ENCODE peak calls at places on chromosome 17, in six cellular contexts. G is cardiac muscle cell; I is CD4-positive, alpha-beta memory T cell; Q is activated naive CD8-positive, alpha-beta T cell treated with anti-CD3 and anti-CD28 coated beads, Interleukin-2, amount 50 U/mL, for 24 hours; Y is activated T-helper 1 cell treated with anti-CD3 and anti-CD28 coated beads, Interleukin-2, amount 50 U/mL, for 16 hours; A is HS-27A. L is an unnamed sample.

GRCh38 chr17:38431343-38432145 is 3.3 kb downstream of the ARHGAP23 start:
- DNase-seq in G (no peak), I (no peak), Q (no peak), Y (no peak), A (no peak), L (no peak)

GRCh38 chr17:2704890-2705248 is 6.7 kb downstream of the CLUH start:
- DNase-seq in G (no peak), I (no peak), Q (no peak), Y (no peak), A (no peak), L (no peak)

GRCh38 chr17:41394254-41395016 is 3.0 kb downstream of the KRT31 start:
- DNase-seq in G (no peak), I (no peak), Q (no peak), Y (no peak), A (no peak), L (no peak)

GRCh38 chr17:30605027-30605426 is 127.8 kb downstream of the GOSR1 start:
- DNase-seq in G (no peak), I (no peak), Q (no peak), Y (no peak), A (no peak), L (no peak)

GRCh38 chr17:32192379-32192778 is 50.1 kb downstream of the RHOT1 start:
- DNase-seq in G (peak), I (no peak), Q (no peak), Y (no peak), A (no peak), L (no peak)

GRCh38 chr17:51997723-51998122 is 160.8 kb downstream of the CA10 start:
- DNase-seq in G (no peak), I (no peak), Q (no peak), Y (no peak), A (no peak), L (no peak)

GRCh38 chr17:47945529-47946508 is 4.4 kb downstream of the PNPO start:
- DNase-seq in G (no peak), I (no peak), Q (no peak), Y (no peak), A (no peak), L (no peak)

GRCh38 chr17:36495076-36495578 is 8.6 kb downstream of the ZNHIT3 start:
- DNase-seq in G (no peak), I (no peak), Q (no peak), Y (no peak), A (no peak), L (peak)

GRCh38 chr17:77382966-77383612 is 242.3 kb downstream of the SEC14L1 start:
- DNase-seq in G (peak), I (no peak), Q (no peak), Y (no peak), A (no peak), L (no peak)

GRCh38 chr17:58333396-58334207 is 5.0 kb upstream of the TSPOAP1 start:
- DNase-seq in G (no peak), I (no peak), Q (peak), Y (no peak), A (no peak), L (no peak)

GRCh38 chr17:66493283-66494019 is 191.0 kb downstream of the PRKCA start:
- DNase-seq in G (peak), I (no peak), Q (no peak), Y (no peak), A (no peak), L (no peak)

GRCh38 chr17:3838206-3838605 is 7.8 kb downstream of the NCBP3 start:
- DNase-seq in G (no peak), I (no peak), Q (no peak), Y (no peak), A (no peak), L (no peak)

GRCh38 chr17:42120161-42121065 is 754 bp downstream of the KAT2A start:
- DNase-seq in G (peak), I (no peak), Q (peak), Y (no peak), A (no peak), L (no peak)

GRCh38 chr17:2140683-2141082 is 85.8 kb downstream of the HIC1 start:
- DNase-seq in G (no peak), I (no peak), Q (no peak), Y (no peak), A (no peak), L (no peak)

GRCh38 chr17:68199837-68200688 is 47.8 kb upstream of the AMZ2 start:
- DNase-seq in G (no peak), I (no peak), Q (no peak), Y (no peak), A (no peak), L (no peak)

GRCh38 chr17:7022791-7023571 is at the start of gene BCL6B:
- DNase-seq in G (no peak), I (no peak), Q (no peak), Y (no peak), A (no peak), L (no peak)

GRCh38 chr17:79420318-79421243 is 190.3 kb downstream of the RBFOX3 start:
- DNase-seq in G (peak), I (no peak), Q (peak), Y (no peak), A (no peak), L (no peak)

GRCh38 chr17:2593846-2594656 is 597 bp downstream of the PAFAH1B1 start:
- DNase-seq in G (peak), I (peak), Q (peak), Y (peak), A (peak), L (peak)

GRCh38 chr17:9343513-9343912 is 232.1 kb downstream of the STX8 start:
- DNase-seq in G (peak), I (no peak), Q (no peak), Y (no peak), A (no peak), L (no peak)

GRCh38 chr17:72725432-72726068 is 366.9 kb downstream of the SLC39A11 start:
- DNase-seq in G (peak), I (peak), Q (peak), Y (peak), A (no peak), L (peak)

GRCh38 chr17:73998246-73999220 is 204.9 kb upstream of the RPL38 start:
- DNase-seq in G (peak), I (peak), Q (peak), Y (peak), A (no peak), L (no peak)

GRCh38 chr17:65463242-65463641 is 98.2 kb downstream of the AXIN2 start:
- DNase-seq in G (peak), I (no peak), Q (no peak), Y (no peak), A (no peak), L (no peak)

GRCh38 chr17:48555616-48556533 is 11.0 kb upstream of the HOXB2 start:
- DNase-seq in G (peak), I (no peak), Q (no peak), Y (no peak), A (no peak), L (no peak)

GRCh38 chr17:28514571-28515002 is 8.4 kb downstream of the FOXN1 start:
- DNase-seq in G (no peak), I (no peak), Q (no peak), Y (no peak), A (no peak), L (no peak)

GRCh38 chr17:43858201-43858600 is 11.2 kb downstream of the CD300LG start:
- DNase-seq in G (no peak), I (no peak), Q (no peak), Y (no peak), A (no peak), L (no peak)

GRCh38 chr17:73304971-73305786 is 6.6 kb downstream of the CDC42EP4 start:
- DNase-seq in G (peak), I (no peak), Q (no peak), Y (no peak), A (no peak), L (no peak)

GRCh38 chr17:18187816-18188761 is 4.5 kb downstream of the ALKBH5 start:
- DNase-seq in G (peak), I (no peak), Q (peak), Y (no peak), A (no peak), L (no peak)

GRCh38 chr17:67376892-67377726 is at the start of gene PITPNC1:
- DNase-seq in G (peak), I (peak), Q (peak), Y (peak), A (no peak), L (peak)

GRCh38 chr17:61809816-61810392 is 53.4 kb downstream of the BRIP1 start:
- DNase-seq in G (peak), I (no peak), Q (no peak), Y (no peak), A (no peak), L (no peak)